ENCODE peak calls at places on chromosomes 16 and 17, in nine cellular contexts. Z is CD8-positive, alpha-beta memory T cell; R is GM23248; H is IMR-90; C is CD4-positive, alpha-beta memory T cell; D is fibroblast of lung; I is CD8-positive, alpha-beta T cell; J is breast epithelium; N is heart right ventricle. Q is an unnamed sample.

GRCh38 chr17:45681706-45682105 is 102.4 kb upstream of the CRHR1 start:
- DNase-seq in C (no peak), R (no peak), Z (no peak), D (no peak), N (no peak), J (no peak), I (no peak), H (no peak), Q (no peak)

GRCh38 chr16:84692451-84692850 is 7.3 kb upstream of the USP10 start:
- DNase-seq in H (no peak), D (no peak), Z (no peak), C (no peak), N (no peak), R (no peak), I (no peak), J (no peak), Q (no peak)

GRCh38 chr17:11334493-11334892 is 93.5 kb downstream of the SHISA6 start:
- DNase-seq in D (no peak), R (no peak), Z (no peak), I (no peak), J (no peak), C (no peak), H (no peak), N (no peak), Q (no peak)

GRCh38 chr17:57714660-57715059 is 30.4 kb downstream of the CCDC182 start:
- DNase-seq in I (no peak), C (no peak), H (no peak), Z (no peak), J (no peak), R (no peak), D (no peak), N (no peak), Q (no peak)

GRCh38 chr16:85112364-85112763 is at the start of gene CIBAR2:
- DNase-seq in J (no peak), Z (no peak), H (no peak), R (no peak), D (no peak), N (no peak), C (no peak), I (no peak), Q (no peak)

GRCh38 chr17:51258756-51259573 is 884 bp downstream of the MBTD1 start:
- DNase-seq in Z (no peak), H (no peak), N (peak), R (peak), D (peak), C (no peak), J (no peak), I (no peak), Q (no peak)

GRCh38 chr17:47238321-47239010 is 15.2 kb upstream of the ITGB3 start:
- DNase-seq in R (no peak), D (no peak), J (no peak), H (no peak), N (no peak), I (no peak), C (no peak), Z (no peak), Q (no peak)

GRCh38 chr17:62755139-62755851 is 52.8 kb downstream of the MARCHF10 start:
- DNase-seq in Z (no peak), H (peak), C (no peak), J (no peak), N (peak), I (no peak), R (peak), D (peak), Q (no peak)

GRCh38 chr16:14003119-14003570 is 68.0 kb upstream of the MRTFB start:
- DNase-seq in C (no peak), H (peak), I (no peak), R (peak), D (peak), Z (no peak), J (peak), N (peak), Q (peak)

GRCh38 chr17:6452471-6453266 is 8.4 kb downstream of the PIMREG start:
- DNase-seq in D (no peak), H (no peak), C (no peak), Z (no peak), R (no peak), N (no peak), J (no peak), I (no peak), Q (no peak)

GRCh38 chr17:27559506-27559931 is 71.5 kb upstream of the LGALS9 start:
- DNase-seq in Z (no peak), J (no peak), N (peak), I (no peak), D (peak), R (peak), C (no peak), H (peak), Q (no peak)

GRCh38 chr16:70474320-70475053 is 20.1 kb downstream of the FCSK start:
- DNase-seq in N (no peak), R (no peak), H (no peak), C (no peak), D (no peak), I (no peak), Z (no peak), J (no peak), Q (no peak)

GRCh38 chr16:75382611-75383010 is 50.7 kb downstream of the CFDP1 start:
- DNase-seq in R (no peak), H (no peak), C (no peak), Z (no peak), N (no peak), I (no peak), D (no peak), J (no peak), Q (no peak)

GRCh38 chr16:27950488-27950887 is 113.0 kb downstream of the GSG1L start:
- DNase-seq in C (no peak), J (no peak), I (no peak), N (no peak), Z (no peak), R (no peak), D (no peak), H (no peak), Q (no peak)

GRCh38 chr16:53056528-53056881 is 1.7 kb downstream of the CHD9 start:
- DNase-seq in J (no peak), N (no peak), I (no peak), R (peak), C (no peak), Z (no peak), H (peak), D (peak), Q (no peak)

GRCh38 chr17:19361326-19361725 is 1.2 kb downstream of the B9D1 start:
- DNase-seq in I (no peak), R (no peak), C (no peak), H (no peak), N (no peak), J (no peak), D (no peak), Z (no peak), Q (no peak)

GRCh38 chr16:76464973-76465620 is 187.9 kb downstream of the CNTNAP4 start:
- DNase-seq in I (no peak), D (no peak), J (no peak), N (no peak), H (no peak), R (no peak), C (no peak), Z (no peak), Q (no peak)

GRCh38 chr17:53420035-53420641 is 402.6 kb upstream of the KIF2B start:
- DNase-seq in J (no peak), I (no peak), N (no peak), R (no peak), C (no peak), Z (no peak), D (no peak), H (no peak), Q (no peak)

GRCh38 chr17:35486920-35487727 is 38.6 kb upstream of the SLFN13 start:
- DNase-seq in N (peak), H (peak), Z (peak), D (peak), I (peak), J (peak), C (peak), R (peak), Q (no peak)

GRCh38 chr17:57048096-57048495 is 37.0 kb upstream of the AKAP1 start:
- DNase-seq in J (no peak), N (no peak), H (no peak), C (no peak), I (no peak), R (no peak), D (no peak), Z (no peak), Q (no peak)

GRCh38 chr16:11869657-11870228 is 18.4 kb upstream of the RSL1D1 start:
- DNase-seq in R (no peak), N (no peak), D (no peak), I (no peak), Z (no peak), J (no peak), C (no peak), H (no peak), Q (no peak)

GRCh38 chr16:2883027-2883846 is at the start of gene FLYWCH2:
- DNase-seq in Z (peak), R (peak), D (peak), I (peak), N (peak), H (peak), C (peak), J (peak), Q (peak)

GRCh38 chr16:6932871-6933390 is 399.7 kb upstream of the RBFOX1 start:
- DNase-seq in C (no peak), N (no peak), J (no peak), I (no peak), H (no peak), Z (no peak), R (no peak), D (no peak), Q (no peak)

GRCh38 chr17:27293359-27293897 is 486 bp upstream of the WSB1 start:
- DNase-seq in R (no peak), C (no peak), J (no peak), D (no peak), H (no peak), I (peak), N (no peak), Z (peak), Q (no peak)

GRCh38 chr16:8630205-8630953 is 8.9 kb downstream of the METTL22 start:
- DNase-seq in H (no peak), J (no peak), N (no peak), R (no peak), C (no peak), D (no peak), I (no peak), Z (no peak), Q (no peak)

GRCh38 chr16:82182237-82183003 is 12.4 kb upstream of the MPHOSPH6 start:
- DNase-seq in I (no peak), R (no peak), N (no peak), D (no peak), Z (no peak), H (no peak), J (no peak), C (no peak), Q (no peak)

GRCh38 chr16:89354325-89354724 is 136.0 kb downstream of the ANKRD11 start:
- DNase-seq in N (no peak), C (no peak), D (no peak), J (no peak), Z (no peak), H (no peak), R (no peak), I (no peak), Q (no peak)

GRCh38 chr17:40121191-40121885 is 433 bp upstream of the MSL1 start:
- DNase-seq in H (peak), J (no peak), Z (no peak), D (peak), R (peak), C (no peak), N (peak), I (no peak), Q (no peak)

GRCh38 chr17:29103341-29103740 is 60.4 kb downstream of the PIPOX start:
- DNase-seq in H (no peak), D (no peak), C (no peak), J (no peak), Z (no peak), R (no peak), I (no peak), N (no peak), Q (no peak)

GRCh38 chr16:69889295-69889964 is 61.7 kb upstream of the CLEC18A start:
- DNase-seq in C (no peak), I (no peak), R (no peak), N (no peak), D (no peak), H (no peak), J (no peak), Z (no peak), Q (no peak)

GRCh38 chr17:50209472-50210248 is 8.2 kb upstream of the COL1A1 start:
- DNase-seq in R (peak), Z (no peak), D (peak), H (peak), J (peak), I (no peak), N (peak), C (no peak), Q (no peak)

GRCh38 chr17:2017274-2017941 is 7.7 kb downstream of the RTN4RL1 start:
- DNase-seq in J (no peak), C (no peak), Z (no peak), N (no peak), I (no peak), H (no peak), R (no peak), D (no peak), Q (no peak)

GRCh38 chr17:31509095-31509804 is 117.8 kb downstream of the RAB11FIP4 start:
- DNase-seq in Z (peak), R (no peak), I (no peak), C (no peak), J (no peak), D (no peak), H (no peak), N (no peak), Q (no peak)

GRCh38 chr17:43125967-43126910 is 1.1 kb upstream of the BRCA1 start:
- DNase-seq in H (no peak), Z (no peak), J (no peak), I (no peak), N (no peak), D (no peak), R (no peak), C (no peak), Q (no peak)

GRCh38 chr16:70601576-70602575 is 44.5 kb upstream of the IL34 start:
- DNase-seq in R (no peak), Z (no peak), C (no peak), D (peak), N (no peak), J (no peak), I (no peak), H (peak), Q (no peak)

GRCh38 chr17:7380321-7380720 is 568 bp upstream of the TNK1 start:
- DNase-seq in R (peak), J (peak), Z (no peak), D (peak), C (no peak), N (peak), I (no peak), H (peak), Q (no peak)

GRCh38 chr17:3890893-3891219 is 2.0 kb downstream of the CAMKK1 start:
- DNase-seq in H (no peak), I (no peak), N (no peak), Z (no peak), C (no peak), D (no peak), R (no peak), J (no peak), Q (no peak)

DNA sequence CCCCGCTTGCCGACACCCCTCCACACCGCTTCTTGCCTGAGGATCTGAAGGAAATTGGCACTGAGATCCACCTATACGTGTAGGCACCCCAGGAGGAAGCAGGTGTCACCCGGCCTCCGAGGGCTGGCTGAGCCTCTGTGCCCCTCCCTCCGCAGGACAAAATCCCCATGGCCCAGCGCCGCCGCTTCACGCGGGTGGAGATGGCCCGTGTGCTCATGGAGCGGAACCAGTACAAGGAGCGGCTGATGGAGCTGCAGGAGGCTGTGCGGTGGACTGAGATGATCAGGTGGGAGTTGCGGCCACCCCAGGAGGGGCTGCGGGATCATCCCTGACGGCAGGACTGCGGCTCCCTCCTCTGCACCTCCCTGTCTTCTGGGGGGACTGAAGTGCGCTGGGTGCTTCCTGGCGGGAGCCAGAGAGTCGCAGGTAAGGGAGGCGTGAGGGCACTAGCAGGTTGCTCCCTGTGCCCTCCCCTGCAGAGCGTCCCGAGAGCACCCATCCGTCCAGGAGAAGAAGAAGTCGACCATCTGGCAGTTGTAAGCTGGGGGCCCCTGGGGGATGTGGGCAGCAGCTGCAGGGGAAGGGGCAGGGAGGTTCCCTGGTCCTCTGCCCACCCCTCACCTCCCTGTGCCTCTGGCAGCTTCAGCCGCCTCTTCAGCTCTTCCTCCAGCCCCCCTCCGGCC is 9.0 kb downstream of the NME3 start:
- DNase-seq in R (no peak), Z (no peak), H (no peak), D (no peak), J (no peak), C (no peak), N (no peak), I (no peak), Q (no peak)
- H3K27ac ChIP-seq in R (no peak), Z (no peak), H (no peak), D (no peak), J (no peak), C (no peak), N (no peak), I (no peak), Q (no peak)

DNA sequence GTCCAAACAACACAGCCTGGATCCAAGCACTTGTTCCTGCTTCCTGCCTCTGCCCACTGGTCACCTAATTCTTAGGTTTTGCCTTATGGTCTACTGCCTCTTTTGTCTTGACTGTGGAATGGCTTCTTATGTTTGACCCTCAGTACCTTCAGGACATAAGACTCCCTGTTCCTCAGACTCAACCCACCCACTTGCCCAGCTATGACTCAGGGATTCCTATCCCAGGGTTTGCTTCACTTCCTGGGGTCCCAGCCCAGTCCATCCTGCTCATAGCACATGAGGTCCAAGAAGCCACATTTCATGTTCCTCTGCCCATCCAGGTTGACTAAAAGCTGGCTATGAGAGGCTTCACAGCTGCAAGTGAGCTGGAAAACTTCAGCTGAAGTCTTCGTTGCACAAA is 320.9 kb upstream of the CDH5 start:
- DNase-seq in D (peak), C (no peak), J (no peak), Z (no peak), N (no peak), R (peak), H (peak), I (no peak), Q (no peak)
- H3K4me3 ChIP-seq in D (no peak), C (no peak), J (no peak), Z (no peak), N (no peak), R (no peak), H (no peak), I (no peak), Q (no peak)

GRCh38 chr17:77827039-77827438 is 131.5 kb upstream of the TNRC6C start:
- DNase-seq in R (no peak), N (no peak), Z (no peak), C (no peak), I (no peak), H (no peak), J (no peak), D (no peak), Q (no peak)

GRCh38 chr17:77829871-77830799 is 128.4 kb upstream of the TNRC6C start:
- DNase-seq in J (peak), Z (no peak), C (no peak), N (peak), D (peak), I (no peak), H (peak), R (peak), Q (no peak)

GRCh38 chr17:77827461-77827968 is 131.0 kb upstream of the TNRC6C start:
- DNase-seq in J (no peak), Z (no peak), R (no peak), C (no peak), I (no peak), N (no peak), D (no peak), H (no peak), Q (no peak)

GRCh38 chr17:77830816-77831490 is 127.5 kb upstream of the TNRC6C start:
- DNase-seq in H (no peak), J (no peak), D (no peak), C (no peak), Z (no peak), R (no peak), I (no peak), N (no peak), Q (no peak)

GRCh38 chr17:77828749-77829539 is 129.6 kb upstream of the TNRC6C start:
- DNase-seq in J (no peak), C (no peak), I (no peak), D (no peak), Z (no peak), H (no peak), R (no peak), N (no peak), Q (no peak)
- H3K27ac ChIP-seq in J (peak), C (no peak), I (no peak), D (no peak), Z (no peak), H (no peak), R (no peak), N (peak), Q (no peak)

GRCh38 chr17:81398855-81399451 is 3.7 kb downstream of the BAHCC1 start:
- DNase-seq in N (no peak), Z (no peak), J (no peak), H (no peak), C (peak), R (peak), D (no peak), I (no peak), Q (no peak)
- H3K4me3 ChIP-seq in N (peak), Z (no peak), J (peak), H (peak), C (no peak), R (peak), D (peak), I (no peak), Q (no peak)